ENCODE peak calls at places on chromosome 4, in seven cellular contexts. J is IMR-90, T is sigmoid colon, Z is transverse colon, O is body of pancreas, C is A549, D is uterus. Q is an unnamed sample. For H3K9me3, the result is how much of the 10 kb centered on the place peaks cover.

GRCh38 chr4:144902614-144903013 is 195.4 kb downstream of the ANAPC10 start:
- DNase-seq in J (no peak), T (no peak), Z (no peak), O (no peak), C (no peak), D (no peak), Q (no peak)

GRCh38 chr4:44791842-44792241 is 65.5 kb upstream of the GNPDA2 start:
- DNase-seq in J (no peak), T (no peak), Z (no peak), O (no peak), C (no peak), D (no peak), Q (no peak)

GRCh38 chr4:48708610-48709009 is 71.5 kb downstream of the FRYL start:
- DNase-seq in J (no peak), T (no peak), Z (no peak), O (no peak), C (no peak), D (no peak), Q (no peak)

GRCh38 chr4:142512161-142512560 is 333.9 kb downstream of the INPP4B start:
- DNase-seq in J (peak), T (no peak), Z (no peak), O (no peak), C (no peak), D (no peak), Q (no peak)

GRCh38 chr4:124890522-124890921 is 178.0 kb upstream of the ANKRD50 start:
- DNase-seq in J (peak), T (no peak), Z (no peak), O (no peak), C (no peak), D (no peak), Q (no peak)

GRCh38 chr4:30269850-30270249 is 450.3 kb upstream of the PCDH7 start:
- DNase-seq in J (no peak), T (no peak), Z (no peak), O (no peak), C (no peak), D (no peak), Q (no peak)

GRCh38 chr4:80592950-80593349 is 257.4 kb downstream of the CFAP299 start:
- DNase-seq in J (no peak), T (no peak), Z (no peak), O (no peak), C (no peak), D (no peak), Q (no peak)

GRCh38 chr4:8847331-8847730 is 24.3 kb downstream of the HMX1 start:
- DNase-seq in J (no peak), T (peak), Z (peak), O (peak), C (no peak), D (no peak), Q (peak)

GRCh38 chr4:77782102-77782835 is 36.9 kb downstream of the CNOT6L start:
- DNase-seq in J (no peak), T (no peak), Z (no peak), O (no peak), C (no peak), D (no peak), Q (no peak)

GRCh38 chr4:140841186-140841585 is 85.0 kb upstream of the TBC1D9 start:
- DNase-seq in J (no peak), T (no peak), Z (no peak), O (no peak), C (no peak), D (no peak), Q (no peak)

GRCh38 chr4:108034560-108034959 is 44.9 kb downstream of the HADH start:
- DNase-seq in J (no peak), T (no peak), Z (no peak), O (no peak), C (no peak), D (no peak), Q (no peak)

DNA sequence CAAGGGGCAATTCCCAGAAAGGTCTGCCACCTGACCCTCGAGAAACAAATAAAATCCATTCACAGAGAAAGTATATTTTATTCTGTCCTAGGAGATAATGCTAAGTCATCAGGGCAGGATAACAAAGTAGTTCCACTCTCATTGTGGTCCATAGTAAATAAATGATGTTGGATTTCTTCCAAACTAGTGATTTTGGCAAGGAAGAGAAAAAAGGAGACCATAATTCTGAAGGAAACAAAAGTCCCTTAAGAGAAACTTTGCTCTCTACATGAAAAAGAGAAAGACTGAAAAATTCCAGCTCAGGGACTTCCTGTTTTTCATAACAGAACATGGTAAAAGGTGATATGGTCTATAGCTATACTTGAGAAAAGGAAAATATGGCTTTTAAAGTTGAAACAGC is 71.5 kb upstream of the DDX60 start:
- DNase-seq in J (no peak), T (no peak), Z (no peak), O (no peak), C (no peak), D (no peak), Q (no peak)
- TF ChIP-seq POLR2A in J (no peak), T (no peak), Z (no peak), O (no peak), C (no peak), D (no peak), Q (no peak)

DNA sequence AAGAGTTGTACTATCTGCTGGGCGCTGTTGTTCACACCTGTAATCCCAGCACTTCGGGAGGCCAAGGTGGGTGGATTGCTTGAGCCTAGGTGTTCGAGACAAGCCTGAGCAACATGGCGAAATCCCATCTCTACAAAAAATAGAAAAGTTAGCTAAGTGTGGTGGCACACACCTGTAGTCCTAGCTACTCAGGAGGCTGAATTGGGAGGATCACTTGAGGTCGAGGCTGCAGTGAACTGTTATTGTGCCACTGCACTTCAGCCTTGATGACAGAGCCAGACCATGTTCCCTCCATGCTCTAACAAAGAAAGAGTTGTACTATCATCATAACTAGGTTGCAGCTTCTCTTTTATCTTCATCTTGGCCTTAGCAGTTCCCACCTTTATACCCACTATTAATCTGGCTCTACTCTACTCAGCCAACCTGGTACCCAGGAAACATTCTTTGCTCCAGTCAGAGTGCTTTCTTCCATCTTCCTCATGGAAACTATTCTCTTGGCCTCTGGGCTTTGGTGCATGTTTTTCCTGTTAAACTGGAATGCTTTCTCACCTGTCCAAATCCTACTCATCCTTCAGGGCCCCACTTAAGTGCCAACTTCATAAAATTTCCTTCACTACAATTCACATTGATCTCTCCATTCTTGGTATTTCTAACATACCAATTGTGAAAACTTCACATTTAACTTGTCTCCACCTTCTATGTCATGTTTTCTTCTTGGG is 18.2 kb downstream of the FABP2 start:
- DNase-seq in J (no peak), T (no peak), Z (no peak), O (no peak), C (no peak), D (no peak), Q (no peak)
- H3K9me3 ChIP-seq in J (under half), T (under half), Z (under half), O (under half), C (under half), D (under half), Q (under half)

GRCh38 chr4:40525811-40526598 is 103.7 kb downstream of the RBM47 start:
- DNase-seq in J (peak), T (no peak), Z (no peak), O (peak), C (peak), D (peak), Q (no peak)
- H3K27ac ChIP-seq in J (peak), T (no peak), Z (peak), O (peak), C (peak), D (peak), Q (peak)

DNA sequence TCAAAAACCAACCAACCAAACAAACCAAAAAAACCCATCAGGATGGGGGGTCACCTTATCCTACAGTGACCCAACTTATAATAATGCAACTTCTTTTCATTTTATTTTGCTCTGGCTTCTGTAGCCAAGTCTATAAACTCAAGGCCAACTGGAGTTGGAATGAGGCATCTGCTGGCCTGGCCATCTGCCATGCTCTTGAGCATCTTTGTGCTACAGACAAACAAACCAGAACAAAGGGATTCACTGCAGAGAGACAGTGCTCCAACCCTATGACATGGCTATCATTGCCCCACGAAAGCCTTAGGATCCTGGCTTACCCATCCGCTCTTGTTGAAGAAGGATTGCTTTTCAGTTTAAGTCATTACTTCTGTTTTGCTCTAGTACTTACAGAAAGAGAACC is 49.2 kb upstream of the SCRG1 start:
- DNase-seq in J (peak), T (peak), Z (peak), O (peak), C (no peak), D (no peak), Q (no peak)
- TF ChIP-seq POLR2A in J (no peak), T (no peak), Z (no peak), O (no peak), C (no peak), D (no peak), Q (no peak)

DNA sequence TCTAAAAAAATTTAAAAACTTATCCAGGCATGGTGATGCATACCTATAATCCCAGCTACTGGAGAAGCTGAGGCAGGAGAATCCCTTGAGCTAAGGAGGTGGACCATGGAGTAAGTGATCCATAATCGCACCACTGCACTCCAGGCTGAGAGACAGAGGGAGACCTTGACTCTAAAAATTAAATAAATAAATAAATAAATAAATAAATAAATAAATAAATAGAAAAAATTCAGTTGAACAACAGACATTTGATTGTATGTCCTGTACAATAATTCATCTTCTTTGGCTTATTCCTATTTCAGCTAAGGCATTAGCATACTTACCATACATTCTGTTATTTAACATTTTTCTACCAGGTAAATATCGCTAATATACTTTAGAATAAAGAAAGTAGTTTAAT is 726.1 kb upstream of the GALNTL6 start:
- DNase-seq in J (no peak), T (no peak), Z (no peak), O (no peak), C (no peak), D (no peak), Q (no peak)
- H3K9me3 ChIP-seq in J (under half), T (under half), Z (under half), O (under half), C (under half), D (under half), Q (under half)

GRCh38 chr4:98801259-98801725 is 127.6 kb downstream of the EIF4E start:
- DNase-seq in J (no peak), T (no peak), Z (no peak), O (no peak), C (no peak), D (no peak), Q (no peak)
- H3K27ac ChIP-seq in J (no peak), T (no peak), Z (no peak), O (no peak), C (no peak), D (no peak), Q (no peak)

DNA sequence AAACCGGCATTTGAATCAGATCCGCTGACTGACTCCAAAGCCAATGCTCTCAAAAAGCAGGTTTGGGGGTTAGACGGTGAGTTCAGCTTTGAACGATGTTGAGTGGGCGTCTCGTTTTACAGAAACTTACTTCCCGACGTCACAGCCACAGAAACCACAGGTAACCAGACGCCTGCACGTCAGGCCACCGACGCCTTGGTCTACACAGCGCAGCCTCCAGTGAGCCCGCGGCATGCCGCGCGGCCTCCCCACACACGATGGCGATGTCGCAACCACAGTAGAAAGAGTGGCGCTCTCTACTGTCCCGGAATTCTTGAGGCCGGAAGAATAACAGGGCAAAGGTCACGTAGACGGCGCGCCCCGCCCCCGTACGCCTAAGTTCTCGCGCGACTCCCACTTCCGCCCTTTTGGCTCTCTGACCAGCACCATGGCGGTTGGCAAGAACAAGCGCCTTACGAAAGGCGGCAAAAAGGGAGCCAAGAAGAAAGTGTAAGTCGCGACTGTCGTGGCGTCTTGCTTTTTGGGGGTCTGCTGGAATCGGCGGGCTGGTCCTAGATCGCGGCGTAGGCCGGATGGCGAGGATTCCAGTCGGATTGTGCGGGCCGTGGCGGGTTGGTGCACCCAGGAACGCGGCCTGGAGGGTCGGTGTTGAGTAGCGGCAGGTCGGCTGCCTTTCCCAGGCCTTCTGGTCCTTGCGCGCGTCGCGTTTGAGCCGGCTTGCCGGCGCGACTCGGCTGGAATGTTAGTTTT is at the start of gene RPS3A:
- DNase-seq in J (peak), T (peak), Z (peak), O (peak), C (peak), D (peak), Q (peak)
- TF ChIP-seq POLR2A in J (peak), T (peak), Z (peak), O (peak), C (peak), D (peak), Q (peak)

DNA sequence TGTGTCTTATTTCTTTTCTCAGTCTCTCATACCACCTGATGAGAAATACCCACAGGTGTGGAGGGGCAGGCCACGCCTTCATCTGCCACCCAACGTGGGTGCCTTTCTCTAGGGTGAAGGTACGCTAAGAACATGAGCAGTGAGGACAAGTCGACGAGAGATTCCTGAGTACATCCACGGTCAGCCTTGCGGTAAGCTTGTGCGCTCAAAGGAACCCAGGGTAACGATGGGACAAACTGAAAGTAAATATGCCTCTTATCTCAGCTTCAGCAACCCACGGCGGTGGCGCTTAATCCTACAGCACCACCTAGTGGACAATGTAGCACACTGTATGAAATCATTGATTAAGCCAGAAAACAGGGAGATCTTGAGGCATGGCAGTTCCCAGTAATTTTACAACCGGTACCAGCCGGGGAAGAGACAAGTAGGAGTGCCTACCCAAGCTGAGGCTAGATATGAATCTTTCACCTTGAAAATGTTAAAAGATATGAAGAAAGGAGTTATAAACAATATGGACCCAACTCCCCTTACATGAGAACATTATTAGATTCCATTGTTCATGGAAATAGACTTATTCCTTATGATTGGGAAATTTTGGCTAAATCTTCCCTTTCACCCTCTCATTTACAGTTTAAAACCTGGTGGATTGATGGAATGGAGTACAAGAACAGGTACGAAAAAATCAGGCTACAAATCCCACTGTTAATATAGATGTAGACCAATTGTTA is 63.0 kb downstream of the ZNF732 start:
- DNase-seq in J (peak), T (peak), Z (peak), O (peak), C (no peak), D (peak), Q (no peak)
- H3K9me3 ChIP-seq in J (under half), T (under half), Z (under half), O (under half), C (under half), D (under half), Q (under half)

GRCh38 chr4:76718806-76719205 is 179.1 kb downstream of the SOWAHB start:
- DNase-seq in J (no peak), T (no peak), Z (no peak), O (no peak), C (no peak), D (no peak), Q (no peak)
- H3K27ac ChIP-seq in J (peak), T (no peak), Z (no peak), O (no peak), C (no peak), D (no peak), Q (no peak)

GRCh38 chr4:87007345-87008181 is 72.8 kb downstream of the AFF1 start:
- DNase-seq in J (peak), T (peak), Z (peak), O (peak), C (no peak), D (peak), Q (peak)

GRCh38 chr4:87010192-87010591 is 75.4 kb downstream of the AFF1 start:
- DNase-seq in J (no peak), T (no peak), Z (no peak), O (no peak), C (no peak), D (no peak), Q (no peak)

GRCh38 chr4:87011340-87012034 is 76.7 kb downstream of the AFF1 start:
- DNase-seq in J (peak), T (no peak), Z (no peak), O (no peak), C (peak), D (no peak), Q (no peak)

GRCh38 chr4:87006531-87007344 is 71.9 kb downstream of the AFF1 start:
- DNase-seq in J (peak), T (peak), Z (peak), O (peak), C (peak), D (peak), Q (peak)

GRCh38 chr4:87009095-87009648 is 74.4 kb downstream of the AFF1 start:
- DNase-seq in J (no peak), T (no peak), Z (peak), O (no peak), C (no peak), D (no peak), Q (no peak)
- TF ChIP-seq POLR2A in J (no peak), T (no peak), Z (no peak), O (no peak), C (no peak), D (no peak), Q (no peak)